ENCODE peak calls at places on chromosomes 3 and 15, in four cellular contexts. B, C, U and F are unnamed samples.

GRCh38 chr3:117553461-117553860 is 843.9 kb downstream of the TUSC7 start:
- DNase-seq in B (peak), C (peak), U (no peak), F (peak)

GRCh38 chr15:90067953-90068613 is 34.2 kb downstream of the IDH2 start:
- DNase-seq in B (no peak), C (no peak), U (no peak), F (no peak)

GRCh38 chr3:194879991-194880939 is 194.6 kb downstream of the FAM43A start:
- DNase-seq in B (peak), C (no peak), U (no peak), F (no peak)

GRCh38 chr3:69776926-69777581 is 37.8 kb downstream of the MITF start:
- DNase-seq in B (no peak), C (no peak), U (no peak), F (no peak)

GRCh38 chr15:22866066-22866465 is 27.6 kb downstream of the NIPA2 start:
- DNase-seq in B (no peak), C (no peak), U (no peak), F (no peak)

GRCh38 chr3:128679338-128679737 is 28.7 kb upstream of the RPN1 start:
- DNase-seq in B (no peak), C (no peak), U (no peak), F (no peak)

GRCh38 chr3:8660781-8661180 is 16.2 kb upstream of the SSUH2 start:
- DNase-seq in B (no peak), C (no peak), U (no peak), F (no peak)

GRCh38 chr3:190092250-190092649 is 28.4 kb downstream of the P3H2 start:
- DNase-seq in B (no peak), C (no peak), U (no peak), F (peak)

GRCh38 chr15:99335508-99335907 is 84.2 kb downstream of the LRRC28 start:
- DNase-seq in B (no peak), C (no peak), U (no peak), F (no peak)

GRCh38 chr15:98561169-98561941 is 87.0 kb upstream of the IGF1R start:
- DNase-seq in B (no peak), C (peak), U (no peak), F (no peak)

GRCh38 chr3:51304230-51304629 is 80.9 kb upstream of the MANF start:
- DNase-seq in B (no peak), C (peak), U (no peak), F (no peak)

GRCh38 chr15:99321477-99321876 is 70.2 kb downstream of the LRRC28 start:
- DNase-seq in B (no peak), C (no peak), U (no peak), F (no peak)

GRCh38 chr15:96356494-96357455 is 26.3 kb downstream of the NR2F2 start:
- DNase-seq in B (peak), C (peak), U (peak), F (peak)